ENCODE peak calls at places on chromosome 21, in six cellular contexts. One of them, this sample, is unnamed.

GRCh38 chr21:39251326-39251725 is 62.1 kb downstream of the BRWD1 start:
- DNase-seq in SK-N-SH: no peak
- DNase-seq in K562: no peak
- DNase-seq in HCT116: no peak
- DNase-seq in GM12878: no peak
- DNase-seq in H1: no peak
- DNase-seq in this sample: no peak

GRCh38 chr21:15966216-15966615 is 236.4 kb downstream of the USP25 start:
- DNase-seq in SK-N-SH: peak; percentile 27
- DNase-seq in K562: no peak
- DNase-seq in HCT116: no peak
- DNase-seq in GM12878: no peak
- DNase-seq in H1: no peak
- DNase-seq in this sample: no peak

GRCh38 chr21:41623945-41624344 is 116.0 kb upstream of the TMPRSS2 start:
- DNase-seq in SK-N-SH: no peak
- DNase-seq in K562: no peak
- DNase-seq in HCT116: no peak
- DNase-seq in GM12878: no peak
- DNase-seq in H1: no peak
- DNase-seq in this sample: no peak

GRCh38 chr21:17925000-17925610 is 105.9 kb upstream of the C21orf91 start:
- DNase-seq in SK-N-SH: peak; percentile 64
- DNase-seq in K562: peak; percentile 76
- DNase-seq in HCT116: peak; percentile 59
- DNase-seq in GM12878: peak; percentile 33
- DNase-seq in H1: peak; percentile 66
- DNase-seq in this sample: peak; percentile 41

GRCh38 chr21:17688912-17689874 is 76.5 kb upstream of the BTG3 start:
- DNase-seq in SK-N-SH: no peak
- DNase-seq in K562: peak; percentile 23
- DNase-seq in HCT116: peak; percentile 4
- DNase-seq in GM12878: no peak
- DNase-seq in H1: peak; percentile 57
- DNase-seq in this sample: no peak

GRCh38 chr21:16976132-16976666 is 536.6 kb upstream of the CXADR start:
- DNase-seq in SK-N-SH: no peak
- DNase-seq in K562: no peak
- DNase-seq in HCT116: no peak
- DNase-seq in GM12878: no peak
- DNase-seq in H1: no peak
- DNase-seq in this sample: no peak

GRCh38 chr21:38948377-38948776 is 142.6 kb downstream of the ETS2 start:
- DNase-seq in SK-N-SH: no peak
- DNase-seq in K562: no peak
- DNase-seq in HCT116: no peak
- DNase-seq in GM12878: no peak
- DNase-seq in H1: no peak
- DNase-seq in this sample: no peak

GRCh38 chr21:31986035-31986856 is 113.4 kb downstream of the HUNK start:
- DNase-seq in SK-N-SH: no peak
- DNase-seq in K562: no peak
- DNase-seq in HCT116: no peak
- DNase-seq in GM12878: no peak
- DNase-seq in H1: no peak
- DNase-seq in this sample: no peak

GRCh38 chr21:43734830-43735229 is 15.9 kb downstream of the PDXK start:
- DNase-seq in SK-N-SH: no peak
- DNase-seq in K562: no peak
- DNase-seq in HCT116: no peak
- DNase-seq in GM12878: no peak
- DNase-seq in H1: no peak
- DNase-seq in this sample: no peak

GRCh38 chr21:27060190-27060589 is 93.3 kb upstream of the ADAMTS5 start:
- DNase-seq in SK-N-SH: no peak
- DNase-seq in K562: no peak
- DNase-seq in HCT116: no peak
- DNase-seq in GM12878: no peak
- DNase-seq in H1: no peak
- DNase-seq in this sample: no peak

GRCh38 chr21:19236209-19236608 is 832.6 kb upstream of the TMPRSS15 start:
- DNase-seq in SK-N-SH: no peak
- DNase-seq in K562: no peak
- DNase-seq in HCT116: no peak
- DNase-seq in GM12878: no peak
- DNase-seq in H1: no peak
- DNase-seq in this sample: no peak

GRCh38 chr21:39176312-39176711 is 6.9 kb downstream of the PSMG1 start:
- DNase-seq in SK-N-SH: no peak
- DNase-seq in K562: no peak
- DNase-seq in HCT116: no peak
- DNase-seq in GM12878: no peak
- DNase-seq in H1: no peak
- DNase-seq in this sample: no peak

GRCh38 chr21:41091561-41091960 is 76.4 kb upstream of the BACE2 start:
- DNase-seq in SK-N-SH: no peak
- DNase-seq in K562: no peak
- DNase-seq in HCT116: no peak
- DNase-seq in GM12878: no peak
- DNase-seq in H1: no peak
- DNase-seq in this sample: no peak

GRCh38 chr21:39014751-39015150 is 168.5 kb downstream of the PSMG1 start:
- DNase-seq in SK-N-SH: no peak
- DNase-seq in K562: no peak
- DNase-seq in HCT116: no peak
- DNase-seq in GM12878: no peak
- DNase-seq in H1: no peak
- DNase-seq in this sample: no peak

GRCh38 chr21:27061783-27062182 is 94.9 kb upstream of the ADAMTS5 start:
- DNase-seq in SK-N-SH: no peak
- DNase-seq in K562: no peak
- DNase-seq in HCT116: no peak
- DNase-seq in GM12878: no peak
- DNase-seq in H1: no peak
- DNase-seq in this sample: no peak

GRCh38 chr21:34592120-34592561 is 22.8 kb downstream of the RCAN1 start:
- DNase-seq in SK-N-SH: no peak
- DNase-seq in K562: peak; percentile 30
- DNase-seq in HCT116: no peak
- DNase-seq in GM12878: no peak
- DNase-seq in H1: no peak
- DNase-seq in this sample: no peak

GRCh38 chr21:17455451-17455850 is 57.4 kb upstream of the CXADR start:
- DNase-seq in SK-N-SH: no peak
- DNase-seq in K562: no peak
- DNase-seq in HCT116: no peak
- DNase-seq in GM12878: no peak
- DNase-seq in H1: no peak
- DNase-seq in this sample: no peak

GRCh38 chr21:40827509-40827908 is 19.4 kb downstream of the DSCAM start:
- DNase-seq in SK-N-SH: no peak
- DNase-seq in K562: no peak
- DNase-seq in HCT116: no peak
- DNase-seq in GM12878: no peak
- DNase-seq in H1: no peak
- DNase-seq in this sample: no peak

GRCh38 chr21:17438642-17439041 is 74.2 kb upstream of the CXADR start:
- DNase-seq in SK-N-SH: peak; percentile 44
- DNase-seq in K562: no peak
- DNase-seq in HCT116: no peak
- DNase-seq in GM12878: no peak
- DNase-seq in H1: peak; percentile 49
- DNase-seq in this sample: no peak

GRCh38 chr21:34707876-34708325 is 39.1 kb downstream of the CLIC6 start:
- DNase-seq in SK-N-SH: no peak
- DNase-seq in K562: no peak
- DNase-seq in HCT116: no peak
- DNase-seq in GM12878: peak; percentile 66
- DNase-seq in H1: no peak
- DNase-seq in this sample: no peak

GRCh38 chr21:37753122-37753599 is 163.1 kb downstream of the KCNJ6 start:
- DNase-seq in SK-N-SH: peak; percentile 12
- DNase-seq in K562: no peak
- DNase-seq in HCT116: no peak
- DNase-seq in GM12878: no peak
- DNase-seq in H1: no peak
- DNase-seq in this sample: no peak

GRCh38 chr21:31887596-31887920 is 14.7 kb downstream of the HUNK start:
- DNase-seq in SK-N-SH: no peak
- DNase-seq in K562: no peak
- DNase-seq in HCT116: no peak
- DNase-seq in GM12878: no peak
- DNase-seq in H1: no peak
- DNase-seq in this sample: no peak

GRCh38 chr21:41500931-41501381 is 7.0 kb downstream of the TMPRSS2 start:
- DNase-seq in SK-N-SH: no peak
- DNase-seq in K562: no peak
- DNase-seq in HCT116: no peak
- DNase-seq in GM12878: no peak
- DNase-seq in H1: no peak
- DNase-seq in this sample: no peak

GRCh38 chr21:39660191-39660590 is 47.5 kb downstream of the B3GALT5 start:
- DNase-seq in SK-N-SH: peak; percentile 70
- DNase-seq in K562: no peak
- DNase-seq in HCT116: no peak
- DNase-seq in GM12878: no peak
- DNase-seq in H1: no peak
- DNase-seq in this sample: no peak

GRCh38 chr21:41363370-41364270 is 1.8 kb downstream of the MX2 start:
- DNase-seq in SK-N-SH: no peak
- DNase-seq in K562: no peak
- DNase-seq in HCT116: no peak
- DNase-seq in GM12878: no peak
- DNase-seq in H1: no peak
- DNase-seq in this sample: no peak

GRCh38 chr21:38472709-38473108 is 25.6 kb downstream of the ERG start:
- DNase-seq in SK-N-SH: no peak
- DNase-seq in K562: no peak
- DNase-seq in HCT116: no peak
- DNase-seq in GM12878: no peak
- DNase-seq in H1: peak; percentile 61
- DNase-seq in this sample: no peak

GRCh38 chr21:43703068-43703880 is 15.7 kb upstream of the PDXK start:
- DNase-seq in SK-N-SH: peak; percentile 48
- DNase-seq in K562: peak; percentile 52
- DNase-seq in HCT116: no peak
- DNase-seq in GM12878: no peak
- DNase-seq in H1: peak; percentile 67
- DNase-seq in this sample: no peak

GRCh38 chr21:15224346-15225086 is 159.7 kb upstream of the NRIP1 start:
- DNase-seq in SK-N-SH: no peak
- DNase-seq in K562: no peak
- DNase-seq in HCT116: peak; percentile 56
- DNase-seq in GM12878: no peak
- DNase-seq in H1: no peak
- DNase-seq in this sample: peak; percentile 22

GRCh38 chr21:38859852-38860251 is 54.1 kb downstream of the ETS2 start:
- DNase-seq in SK-N-SH: no peak
- DNase-seq in K562: no peak
- DNase-seq in HCT116: no peak
- DNase-seq in GM12878: no peak
- DNase-seq in H1: no peak
- DNase-seq in this sample: no peak

GRCh38 chr21:30044447-30045064 is 104.8 kb upstream of the GRIK1 start:
- DNase-seq in SK-N-SH: peak; percentile 1
- DNase-seq in K562: peak; percentile 13
- DNase-seq in HCT116: no peak
- DNase-seq in GM12878: no peak
- DNase-seq in H1: peak; percentile 47
- DNase-seq in this sample: peak; percentile 4

GRCh38 chr21:38289697-38290096 is 32.9 kb downstream of the KCNJ15 start:
- DNase-seq in SK-N-SH: no peak
- DNase-seq in K562: no peak
- DNase-seq in HCT116: no peak
- DNase-seq in GM12878: no peak
- DNase-seq in H1: no peak
- DNase-seq in this sample: no peak

GRCh38 chr21:28944296-28944695 is 48.4 kb downstream of the LTN1 start:
- DNase-seq in SK-N-SH: no peak
- DNase-seq in K562: no peak
- DNase-seq in HCT116: no peak
- DNase-seq in GM12878: no peak
- DNase-seq in H1: no peak
- DNase-seq in this sample: no peak
- H3K4me3 ChIP-seq in SK-N-SH: no peak overlapping the region
- H3K4me3 ChIP-seq in K562: no peak overlapping the region
- H3K4me3 ChIP-seq in HCT116: no peak overlapping the region
- H3K4me3 ChIP-seq in GM12878: no peak overlapping the region
- H3K4me3 ChIP-seq in H1: no peak overlapping the region
- H3K4me3 ChIP-seq in this sample: no peak overlapping the region

GRCh38 chr21:46284722-46285121 is 689 bp downstream of the MCM3AP start:
- DNase-seq in SK-N-SH: no peak
- DNase-seq in K562: no peak
- DNase-seq in HCT116: no peak
- DNase-seq in GM12878: no peak
- DNase-seq in H1: no peak
- DNase-seq in this sample: no peak
- H3K4me1 ChIP-seq in SK-N-SH: peaks cover 25% of the 10 kb centered on the region
- H3K4me1 ChIP-seq in K562: peaks cover 23% of the 10 kb centered on the region
- H3K4me1 ChIP-seq in HCT116: peaks cover 11% of the 10 kb centered on the region
- H3K4me1 ChIP-seq in GM12878: peaks cover 13% of the 10 kb centered on the region
- H3K4me1 ChIP-seq in H1: peaks cover 4% of the 10 kb centered on the region
- H3K4me1 ChIP-seq in this sample: peaks cover 22% of the 10 kb centered on the region

GRCh38 chr21:25682382-25682781 is 43.3 kb downstream of the JAM2 start:
- DNase-seq in SK-N-SH: no peak
- DNase-seq in K562: no peak
- DNase-seq in HCT116: no peak
- DNase-seq in GM12878: no peak
- DNase-seq in H1: no peak
- DNase-seq in this sample: no peak
- TF ChIP-seq SIN3A in SK-N-SH: no peak
- TF ChIP-seq SIN3A in K562: no peak
- TF ChIP-seq SIN3A in HCT116: no peak
- TF ChIP-seq SIN3A in GM12878: no peak
- TF ChIP-seq SIN3A in H1: no peak
- TF ChIP-seq SIN3A in this sample: no peak

DNA sequence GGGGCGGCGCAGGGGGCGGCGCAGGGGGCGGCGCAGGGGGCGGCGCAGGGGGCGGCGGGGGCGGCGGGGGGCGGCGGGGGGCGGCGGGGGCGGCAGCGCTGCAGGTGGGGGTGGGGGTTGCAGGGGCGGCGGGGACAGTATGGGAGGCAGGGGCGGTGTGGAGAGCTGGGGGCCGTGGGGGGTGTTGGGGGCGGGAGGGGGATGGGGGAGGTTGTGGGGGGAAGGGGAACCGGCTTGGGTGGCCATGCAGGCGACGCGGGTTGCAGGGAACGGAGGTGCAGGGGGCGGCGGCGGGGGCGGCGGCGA is 13.0 kb upstream of the SLC19A1 start:
- DNase-seq in SK-N-SH: peak; percentile 91
- DNase-seq in K562: no peak
- DNase-seq in HCT116: no peak
- DNase-seq in GM12878: no peak
- DNase-seq in H1: no peak
- DNase-seq in this sample: no peak
- H3K4me3 ChIP-seq in SK-N-SH: peak overlapping the region; percentile 58
- H3K4me3 ChIP-seq in K562: peak overlapping the region; percentile 40
- H3K4me3 ChIP-seq in HCT116: peak overlapping the region; percentile 47
- H3K4me3 ChIP-seq in GM12878: peak overlapping the region; percentile 69
- H3K4me3 ChIP-seq in H1: peak overlapping the region; percentile 52
- H3K4me3 ChIP-seq in this sample: no peak overlapping the region

This sample was measured in Panc1.